ENCODE peak calls at places on chromosomes 11 and 22, in seven cellular contexts. K is HS-5, W is GDM1, U is mesenteric fat pad, R is AG20443, Z is T-helper 2 cell, N is NCI-H2081. G is an unnamed sample.

GRCh38 chr22:42649261-42650056 is at the start of gene CYB5R3:
- DNase-seq in K (peak; percentile 29), W (peak; percentile 77), U (peak; percentile 94), R (peak; percentile 96), Z (peak; percentile 76), N (peak; percentile 62), G (peak; percentile 52)

GRCh38 chr11:106821291-106821690 is 197.0 kb downstream of the GUCY1A2 start:
- DNase-seq in K (no peak), W (no peak), U (no peak), R (no peak), Z (no peak), N (no peak), G (no peak)

GRCh38 chr11:87296627-87297026 is 258.9 kb downstream of the TMEM135 start:
- DNase-seq in K (no peak), W (no peak), U (no peak), R (no peak), Z (no peak), N (no peak), G (no peak)

GRCh38 chr22:46326066-46326680 is 9.3 kb upstream of the TRMU start:
- DNase-seq in K (no peak), W (no peak), U (no peak), R (no peak), Z (no peak), N (no peak), G (no peak)

GRCh38 chr11:120302001-120302805 is 22.9 kb upstream of the TLCD5 start:
- DNase-seq in K (no peak), W (no peak), U (no peak), R (no peak), Z (no peak), N (no peak), G (no peak)

GRCh38 chr11:32594272-32594671 is 10.6 kb downstream of the EIF3M start:
- DNase-seq in K (no peak), W (peak; percentile 35), U (no peak), R (no peak), Z (no peak), N (no peak), G (no peak)

GRCh38 chr22:36419177-36419911 is 31.6 kb upstream of the MYH9 start:
- DNase-seq in K (no peak), W (no peak), U (no peak), R (peak; percentile 43), Z (peak; percentile 53), N (no peak), G (no peak)

GRCh38 chr11:36249271-36249670 is 40.0 kb downstream of the COMMD9 start:
- DNase-seq in K (peak; percentile 61), W (no peak), U (no peak), R (peak; percentile 71), Z (no peak), N (no peak), G (no peak)

GRCh38 chr11:1841511-1842148 is 2.8 kb downstream of the TNNI2 start:
- DNase-seq in K (no peak), W (no peak), U (no peak), R (no peak), Z (no peak), N (no peak), G (no peak)

GRCh38 chr11:74311352-74311926 is at the start of gene P4HA3:
- DNase-seq in K (no peak), W (no peak), U (peak; percentile 93), R (peak; percentile 94), Z (peak; percentile 44), N (no peak), G (no peak)

GRCh38 chr22:34702279-34702678 is 363.7 kb upstream of the ISX start:
- DNase-seq in K (no peak), W (no peak), U (no peak), R (no peak), Z (no peak), N (no peak), G (no peak)